ENCODE peak calls at places on chromosomes 6 and 20, in eight cellular contexts. A, E, C, W, S, K, H and J are unnamed samples.

GRCh38 chr6:73121421-73121993 is 103.8 kb downstream of the KHDC1L start:
- DNase-seq in C (peak), K (no peak), A (peak), H (no peak), S (peak), E (no peak), W (peak), J (no peak)

GRCh38 chr20:4076671-4077070 is 61.3 kb upstream of the RNF24 start:
- DNase-seq in W (peak), K (peak), H (no peak), A (peak), C (peak), S (peak), E (no peak), J (no peak)

GRCh38 chr6:96836579-96837137 is 619 bp downstream of the GPR63 start:
- DNase-seq in S (peak), C (peak), H (no peak), W (peak), E (no peak), K (no peak), A (peak), J (no peak)

GRCh38 chr6:105609375-105609991 is 206.6 kb upstream of the PREP start:
- DNase-seq in E (no peak), W (peak), S (peak), A (peak), H (peak), K (no peak), C (peak), J (no peak)

GRCh38 chr20:2397595-2398145 is 17.0 kb downstream of the TGM6 start:
- DNase-seq in C (no peak), H (no peak), E (no peak), W (no peak), A (no peak), K (no peak), S (no peak), J (no peak)

GRCh38 chr6:25675172-25675571 is 23.2 kb downstream of the SCGN start:
- DNase-seq in H (no peak), S (no peak), C (no peak), W (no peak), A (no peak), E (no peak), K (no peak), J (no peak)

GRCh38 chr6:85008311-85009015 is 244.1 kb upstream of the TBX18 start:
- DNase-seq in S (no peak), A (peak), H (no peak), E (no peak), C (peak), K (no peak), W (peak), J (no peak)

GRCh38 chr20:22214296-22214695 is 370.1 kb downstream of the FOXA2 start:
- DNase-seq in C (no peak), A (no peak), E (no peak), K (no peak), S (no peak), H (no peak), W (no peak), J (no peak)

GRCh38 chr6:149497365-149497764 is 12.6 kb upstream of the ZC3H12D start:
- DNase-seq in A (no peak), K (no peak), S (no peak), H (no peak), C (no peak), E (no peak), W (no peak), J (no peak)

GRCh38 chr6:161029195-161029809 is 37.7 kb downstream of the MAP3K4 start:
- DNase-seq in K (peak), E (peak), W (peak), A (peak), H (no peak), S (peak), C (peak), J (no peak)

GRCh38 chr6:111857674-111858337 is 15.4 kb downstream of the FYN start:
- DNase-seq in H (no peak), A (no peak), K (no peak), W (no peak), C (no peak), S (no peak), E (no peak), J (no peak)

GRCh38 chr20:23629017-23629541 is 8.7 kb downstream of the CST3 start:
- DNase-seq in W (peak), A (peak), H (peak), S (no peak), K (no peak), E (no peak), C (peak), J (peak)

GRCh38 chr20:37245181-37245580 is 16.4 kb downstream of the GHRH start:
- DNase-seq in H (no peak), W (no peak), S (no peak), C (no peak), E (no peak), A (no peak), K (no peak), J (no peak)

GRCh38 chr6:14008809-14009208 is 84.1 kb downstream of the RNF182 start:
- DNase-seq in W (no peak), C (no peak), H (no peak), S (no peak), E (no peak), K (no peak), A (no peak), J (no peak)

GRCh38 chr6:111552241-111552744 is 53.4 kb downstream of the TRAF3IP2 start:
- DNase-seq in A (peak), C (peak), E (no peak), S (peak), W (peak), H (peak), K (no peak), J (no peak)

GRCh38 chr6:13916230-13916944 is 8.4 kb upstream of the RNF182 start:
- DNase-seq in E (no peak), C (peak), A (peak), K (peak), S (peak), H (no peak), W (peak), J (no peak)

GRCh38 chr6:1312193-1312443 is 220 bp downstream of the FOXQ1 start:
- DNase-seq in H (no peak), W (no peak), S (peak), A (no peak), E (no peak), C (no peak), K (no peak), J (no peak)
- H3K4me3 ChIP-seq in H (peak), W (peak), S (peak), A (no peak), E (no peak), C (peak), K (no peak), J (peak)

GRCh38 chr20:57392130-57392445 is 892 bp downstream of the RBM38 start:
- DNase-seq in A (no peak), K (peak), E (no peak), S (no peak), C (no peak), W (no peak), H (no peak), J (no peak)

GRCh38 chr20:57395111-57395959 is 4.1 kb downstream of the RBM38 start:
- DNase-seq in K (no peak), C (peak), W (peak), A (peak), E (no peak), H (peak), S (peak), J (no peak)

GRCh38 chr20:57392512-57393271 is 1.5 kb downstream of the RBM38 start:
- DNase-seq in E (no peak), S (no peak), K (peak), W (no peak), H (peak), A (no peak), C (no peak), J (no peak)

GRCh38 chr20:57394087-57395082 is 3.2 kb downstream of the RBM38 start:
- DNase-seq in K (no peak), W (no peak), A (no peak), C (no peak), S (no peak), H (no peak), E (no peak), J (no peak)

GRCh38 chr20:57393321-57394086 is 2.3 kb downstream of the RBM38 start:
- DNase-seq in A (no peak), C (no peak), H (no peak), E (no peak), K (no peak), W (no peak), S (no peak), J (no peak)
- H3K4me3 ChIP-seq in A (no peak), C (no peak), H (peak), E (peak), K (peak), W (no peak), S (peak), J (no peak)

GRCh38 chr20:44548171-44548678 is 26.4 kb upstream of the SERINC3 start:
- DNase-seq in C (no peak), K (no peak), H (no peak), E (no peak), A (peak), W (no peak), S (peak), J (no peak)
- H3K4me3 ChIP-seq in C (no peak), K (no peak), H (peak), E (no peak), A (no peak), W (no peak), S (peak), J (no peak)

GRCh38 chr6:82363368-82364086 is at the start of gene TPBG:
- DNase-seq in C (peak), E (no peak), K (no peak), W (peak), H (peak), S (peak), A (peak), J (no peak)
- H3K4me3 ChIP-seq in C (peak), E (peak), K (no peak), W (peak), H (peak), S (peak), A (peak), J (peak)

GRCh38 chr20:34427331-34427730 is 64.3 kb downstream of the ITCH start:
- DNase-seq in A (no peak), S (no peak), K (no peak), C (no peak), E (no peak), H (no peak), W (no peak), J (no peak)
- H3K4me3 ChIP-seq in A (no peak), S (no peak), K (no peak), C (no peak), E (no peak), H (no peak), W (no peak), J (no peak)

DNA sequence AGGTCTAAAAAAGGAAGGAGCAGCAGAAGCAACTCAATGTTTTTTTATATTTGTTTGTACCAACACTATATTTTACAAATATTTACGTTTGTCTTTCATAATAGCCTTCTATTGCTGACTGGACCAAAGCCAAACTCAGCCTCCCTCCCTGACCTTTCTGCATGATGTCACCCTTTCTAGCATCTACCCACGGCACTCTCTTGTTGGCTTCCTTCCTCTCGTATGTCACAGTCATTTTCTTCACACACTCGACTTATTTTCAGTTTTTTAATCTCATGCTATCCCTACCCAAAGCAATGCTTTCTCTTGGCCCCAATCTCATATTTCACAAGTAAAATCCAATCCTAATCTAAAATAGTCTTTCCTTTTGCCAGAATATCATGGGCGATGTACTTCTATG is 16.3 kb upstream of the FAM8A1 start:
- DNase-seq in H (no peak), E (no peak), A (peak), W (no peak), S (peak), K (no peak), C (peak), J (no peak)
- H3K4me3 ChIP-seq in H (peak), E (no peak), A (no peak), W (no peak), S (peak), K (no peak), C (no peak), J (no peak)

DNA sequence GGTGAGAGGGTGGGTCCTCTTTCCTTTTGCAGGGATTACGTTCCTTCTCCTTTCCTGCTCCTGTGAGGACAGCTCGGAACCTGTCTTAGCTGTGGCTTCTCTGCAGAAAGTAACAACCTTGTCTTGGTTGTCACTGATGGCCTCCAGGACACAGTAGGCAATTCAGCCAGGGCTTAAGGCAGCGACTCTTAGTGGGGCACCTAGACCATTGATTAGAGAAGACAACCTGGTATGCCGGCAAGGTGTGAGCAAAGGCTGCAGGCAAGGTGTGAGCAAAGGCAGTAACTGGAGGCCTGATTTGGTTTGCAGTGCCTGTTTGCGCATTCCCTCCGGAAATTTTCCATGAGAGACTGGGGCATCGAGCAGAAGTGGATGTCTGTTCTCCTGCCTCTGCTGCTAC is 37.6 kb downstream of the DYNLT1 start:
- DNase-seq in H (no peak), W (no peak), C (no peak), S (no peak), A (no peak), K (no peak), E (no peak), J (no peak)
- H3K4me3 ChIP-seq in H (no peak), W (no peak), C (no peak), S (no peak), A (no peak), K (no peak), E (no peak), J (no peak)